ENCODE peak calls at places on chromosomes 4 and X, in six cellular contexts. J is nephron progenitor cell, O is endothelial cell of umbilical vein, W is BJ, E is omental fat pad, Q is psoas muscle. U is an unnamed sample.

GRCh38 chr4:157221895-157222763 is 1.6 kb downstream of the GRIA2 start:
- DNase-seq in Q (no peak), J (peak), E (no peak), W (no peak), O (peak), U (no peak)

GRCh38 chr4:76665139-76665538 is 230.1 kb downstream of the SHROOM3 start:
- DNase-seq in O (no peak), W (no peak), J (no peak), Q (no peak), E (no peak), U (no peak)

GRCh38 chr4:74317616-74318256 is 9.5 kb downstream of the EPGN start:
- DNase-seq in Q (no peak), O (no peak), J (no peak), W (no peak), E (no peak), U (no peak)

GRCh38 chr4:78323439-78323838 is 228.1 kb upstream of the ANXA3 start:
- DNase-seq in E (no peak), W (no peak), O (no peak), J (no peak), Q (no peak), U (no peak)

GRCh38 chrX:8364369-8365141 is 100.1 kb upstream of the VCX3B start:
- DNase-seq in E (no peak), W (no peak), J (peak), Q (no peak), O (no peak), U (no peak)

GRCh38 chr4:142558851-142559250 is 287.2 kb downstream of the INPP4B start:
- DNase-seq in W (no peak), O (no peak), J (peak), Q (no peak), E (no peak), U (no peak)

GRCh38 chrX:18377802-18378201 is 23.3 kb upstream of the SCML2 start:
- DNase-seq in Q (no peak), J (peak), W (no peak), O (peak), E (no peak), U (no peak)

GRCh38 chrX:102746134-102746584 is 25.6 kb downstream of the GPRASP3 start:
- DNase-seq in O (no peak), W (no peak), E (no peak), J (peak), Q (peak), U (no peak)

GRCh38 chrX:51182545-51182944 is 150.1 kb upstream of the NUDT10 start:
- DNase-seq in J (no peak), O (no peak), E (no peak), W (no peak), Q (no peak), U (no peak)
- TF ChIP-seq CTCF in J (peak), O (no peak), E (no peak), W (no peak), Q (no peak), U (no peak)

GRCh38 chr4:72706633-72707032 is 137.6 kb upstream of the ADAMTS3 start:
- DNase-seq in E (no peak), Q (no peak), J (no peak), W (no peak), O (no peak), U (no peak)

DNA sequence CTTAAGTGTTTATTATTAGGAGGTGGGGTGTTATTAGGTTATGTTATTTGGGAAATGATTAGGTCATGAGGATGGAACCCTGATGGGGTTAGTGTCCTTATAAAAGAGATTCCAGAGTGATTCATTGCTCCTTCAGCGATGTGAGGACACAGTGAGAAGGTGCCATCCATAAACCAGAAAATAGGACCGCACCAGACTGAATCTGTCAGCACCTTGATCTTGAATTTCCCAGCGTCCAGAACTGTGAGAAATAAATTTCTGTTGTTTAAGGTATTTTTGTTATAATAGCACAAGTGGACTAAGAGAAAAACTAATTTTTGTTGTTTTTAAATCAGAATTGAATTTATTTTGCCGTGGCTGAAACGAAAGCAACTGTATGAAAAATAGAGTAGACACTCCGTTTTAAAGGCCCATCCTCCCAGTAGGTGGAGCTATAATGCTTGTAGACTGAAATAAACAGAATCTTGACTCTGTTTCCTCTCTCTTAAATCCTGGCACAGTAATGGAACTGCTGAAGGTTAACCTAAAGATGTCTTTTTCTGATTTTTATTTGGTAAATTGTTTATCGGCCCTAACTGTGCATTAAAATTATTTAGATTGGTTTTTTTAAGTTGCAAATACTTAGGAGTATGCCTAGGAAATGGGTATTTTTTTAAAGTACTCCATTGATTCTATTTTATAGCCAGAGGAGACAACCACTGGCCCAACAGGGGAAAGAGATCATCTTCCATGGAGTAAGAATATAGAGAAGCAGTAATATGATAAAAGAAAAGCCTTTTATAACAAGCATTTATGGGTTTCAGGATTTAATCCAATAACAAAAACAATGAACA is 133.2 kb upstream of the ADAMTS3 start:
- DNase-seq in O (peak), W (peak), Q (no peak), E (no peak), J (peak), U (peak)
- TF ChIP-seq CTCF in O (peak), W (peak), Q (peak), E (no peak), J (peak), U (peak)

DNA sequence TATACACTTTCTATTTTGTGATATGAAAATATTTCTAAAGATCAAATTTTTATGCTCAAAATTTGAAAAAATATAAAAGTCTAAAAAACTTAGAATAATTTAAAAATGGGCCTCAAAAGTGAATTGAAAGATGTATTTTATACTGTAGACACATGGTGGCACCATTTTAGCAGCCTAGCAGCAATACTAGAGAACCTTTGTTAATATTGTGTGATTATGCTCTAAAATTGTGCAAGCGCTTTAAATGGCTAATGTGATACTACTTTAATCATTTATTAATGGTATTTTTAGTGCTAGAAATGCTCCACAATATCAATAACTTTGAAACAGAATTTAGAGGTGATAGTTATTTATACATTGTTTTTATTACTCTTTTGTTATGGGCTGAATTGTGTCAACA is 3.7 kb upstream of the GUF1 start:
- DNase-seq in Q (no peak), W (no peak), O (no peak), E (no peak), J (no peak), U (no peak)
- TF ChIP-seq CTCF in Q (no peak), W (no peak), O (no peak), E (no peak), J (no peak), U (no peak)

GRCh38 chrX:9882669-9883446 is 84.3 kb upstream of the CLDN34 start:
- DNase-seq in W (no peak), O (peak), Q (no peak), E (no peak), J (no peak), U (no peak)
- TF ChIP-seq CTCF in W (no peak), O (no peak), Q (no peak), E (no peak), J (no peak), U (no peak)

GRCh38 chr4:161949941-161950725 is 213.7 kb downstream of the FSTL5 start:
- DNase-seq in Q (no peak), E (no peak), J (no peak), W (peak), O (no peak), U (peak)

GRCh38 chr4:161948026-161948770 is 215.6 kb downstream of the FSTL5 start:
- DNase-seq in Q (no peak), W (no peak), J (no peak), O (no peak), E (no peak), U (no peak)

GRCh38 chr4:161952382-161952781 is 211.4 kb downstream of the FSTL5 start:
- DNase-seq in J (no peak), O (peak), E (no peak), W (no peak), Q (no peak), U (no peak)
- TF ChIP-seq CTCF in J (no peak), O (no peak), E (no peak), W (no peak), Q (no peak), U (no peak)

GRCh38 chrX:40470830-40471429 is 109.8 kb upstream of the ATP6AP2 start:
- DNase-seq in Q (no peak), E (no peak), J (no peak), O (no peak), W (no peak), U (no peak)

GRCh38 chrX:40465735-40466551 is 114.8 kb upstream of the ATP6AP2 start:
- DNase-seq in E (no peak), W (no peak), O (no peak), J (peak), Q (no peak), U (no peak)

GRCh38 chrX:40469316-40469715 is 111.5 kb upstream of the ATP6AP2 start:
- DNase-seq in E (no peak), J (no peak), W (no peak), Q (no peak), O (no peak), U (no peak)

GRCh38 chrX:40471965-40472648 is 108.7 kb upstream of the ATP6AP2 start:
- DNase-seq in J (peak), E (no peak), W (peak), O (peak), Q (no peak), U (peak)

DNA sequence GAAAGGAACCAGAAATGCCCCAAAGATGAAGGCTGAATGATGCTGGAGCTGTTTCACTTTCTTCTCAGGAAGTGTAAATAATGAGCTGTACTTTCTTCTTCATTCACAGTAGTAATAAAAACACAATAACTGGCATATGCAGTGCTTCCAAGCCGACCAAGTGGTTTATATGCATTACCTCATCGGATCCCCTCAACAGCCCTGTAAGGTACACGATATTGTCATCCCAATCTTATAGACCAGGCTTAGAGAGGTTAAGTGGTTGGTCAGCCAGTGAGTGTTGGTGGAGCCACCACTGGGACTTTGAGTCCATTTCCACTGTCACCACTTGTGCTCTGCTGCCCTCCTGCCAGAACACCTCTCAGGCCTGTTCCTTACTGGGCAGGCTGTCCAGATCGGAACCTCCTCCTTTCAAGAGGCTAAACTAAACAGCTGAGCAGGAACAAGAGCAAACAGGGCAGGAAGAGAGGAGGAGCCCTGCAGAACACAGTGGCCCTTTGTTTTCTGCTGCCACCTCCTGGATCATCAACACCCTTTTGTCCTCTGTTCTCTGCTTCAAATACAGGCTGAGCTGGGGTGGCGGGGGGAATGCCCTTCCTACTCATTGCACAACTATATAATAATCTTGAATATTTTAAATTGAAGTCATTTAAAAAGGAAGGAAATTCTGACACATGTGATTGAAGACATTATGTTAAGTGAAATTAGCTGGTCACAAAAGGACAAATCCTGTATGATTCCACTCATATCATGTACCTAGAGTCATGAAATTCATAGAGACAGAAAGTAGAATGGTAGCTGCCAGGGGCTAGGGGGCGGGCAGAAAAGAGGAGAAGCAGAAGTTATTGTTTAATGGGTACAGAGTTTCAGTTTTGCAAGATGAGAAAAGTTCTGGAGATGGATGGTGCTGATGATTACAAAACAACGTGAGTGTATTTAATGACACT is 112.5 kb upstream of the ATP6AP2 start:
- DNase-seq in O (peak), E (no peak), Q (no peak), J (peak), W (no peak), U (no peak)
- TF ChIP-seq CTCF in O (peak), E (no peak), Q (no peak), J (peak), W (peak), U (no peak)

GRCh38 chr4:3747582-3747906 is 18.6 kb upstream of the ADRA2C start:
- DNase-seq in J (peak), O (no peak), E (no peak), W (no peak), Q (no peak), U (no peak)
- TF ChIP-seq CTCF in J (peak), O (peak), E (no peak), W (peak), Q (peak), U (peak)

DNA sequence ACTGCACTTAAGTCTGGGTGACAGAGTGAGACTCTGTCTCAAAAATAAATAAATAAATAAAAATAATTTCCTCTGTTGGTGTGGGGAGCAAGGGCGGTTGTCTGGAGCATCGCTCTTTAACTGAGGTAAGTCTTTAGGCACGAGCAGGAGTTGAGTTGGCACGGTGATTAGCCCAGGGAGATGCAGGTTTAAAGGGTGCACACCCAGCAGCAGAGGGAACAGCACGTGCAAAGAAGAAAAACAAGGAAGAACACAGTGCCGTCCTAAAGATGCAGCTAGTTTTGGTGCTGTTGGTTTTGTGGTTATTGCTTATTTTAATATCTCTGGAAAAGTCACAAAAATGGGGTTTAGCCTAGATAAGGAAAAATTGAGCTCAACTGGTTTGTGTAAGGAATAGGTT is 87.8 kb downstream of the DHX15 start:
- DNase-seq in O (no peak), J (no peak), W (no peak), Q (no peak), E (no peak), U (no peak)
- TF ChIP-seq CTCF in O (no peak), J (no peak), W (no peak), Q (no peak), E (no peak), U (no peak)